ENCODE peak calls at places on chromosomes 6 and 20, in eight cellular contexts. E is PC-3, L is keratinocyte, R is ascending aorta, S is ovary, X is brain microvascular endothelial cell, Z is psoas muscle, O is endodermal cell. J is an unnamed sample.

GRCh38 chr20:63230800-63231268 is 4.9 kb upstream of the BIRC7 start:
- DNase-seq in E (peak; percentile 58), L (no peak), R (no peak), S (peak; percentile 39), X (peak; percentile 65), Z (peak; percentile 52), O (peak; percentile 92), J (no peak)

GRCh38 chr6:148758492-148758891 is 11.7 kb downstream of the UST start:
- DNase-seq in E (no peak), L (no peak), R (peak; percentile 78), S (no peak), X (no peak), Z (no peak), O (no peak), J (no peak)

GRCh38 chr20:3312940-3313656 is 74.1 kb upstream of the SLC4A11 start:
- DNase-seq in E (peak; percentile 9), L (no peak), R (no peak), S (no peak), X (peak; percentile 30), Z (no peak), O (no peak), J (no peak)

GRCh38 chr20:61976275-61976649 is 89.4 kb downstream of the TAF4 start:
- DNase-seq in E (no peak), L (no peak), R (no peak), S (no peak), X (no peak), Z (no peak), O (no peak), J (no peak)

GRCh38 chr20:1664911-1665310 is 7.3 kb upstream of the SIRPG start:
- DNase-seq in E (no peak), L (no peak), R (no peak), S (no peak), X (no peak), Z (no peak), O (no peak), J (peak; percentile 34)

GRCh38 chr6:27791182-27791939 is 120.8 kb downstream of the OR2B2 start:
- DNase-seq in E (peak; percentile 92), L (no peak), R (peak; percentile 84), S (peak; percentile 83), X (peak; percentile 88), Z (peak; percentile 46), O (peak; percentile 87), J (no peak)

GRCh38 chr6:36033935-36034334 is 6.3 kb downstream of the MAPK14 start:
- DNase-seq in E (peak; percentile 12), L (no peak), R (no peak), S (no peak), X (no peak), Z (no peak), O (no peak), J (peak; percentile 29)

GRCh38 chr6:68559052-68559451 is 76.0 kb upstream of the ADGRB3 start:
- DNase-seq in E (peak; percentile 6), L (no peak), R (no peak), S (no peak), X (no peak), Z (no peak), O (no peak), J (no peak)

GRCh38 chr20:15763344-15763743 is 809.9 kb downstream of the KIF16B start:
- DNase-seq in E (peak; percentile 87), L (no peak), R (no peak), S (no peak), X (peak; percentile 4), Z (no peak), O (no peak), J (no peak)

GRCh38 chr6:73451166-73452106 is 661 bp downstream of the CGAS start:
- DNase-seq in E (peak; percentile 35), L (no peak), R (peak; percentile 73), S (peak; percentile 42), X (peak; percentile 25), Z (peak; percentile 51), O (peak; percentile 63), J (peak; percentile 18)

GRCh38 chr20:25570148-25570530 is 15.2 kb downstream of the NINL start:
- DNase-seq in E (no peak), L (no peak), R (no peak), S (no peak), X (no peak), Z (no peak), O (no peak), J (no peak)

GRCh38 chr6:74606488-74607135 is 599.2 kb downstream of the COL12A1 start:
- DNase-seq in E (peak; percentile 79), L (no peak), R (peak; percentile 71), S (peak; percentile 22), X (peak; percentile 93), Z (no peak), O (no peak), J (no peak)

GRCh38 chr6:54813901-54814300 is 32.7 kb upstream of the FAM83B start:
- DNase-seq in E (no peak), L (no peak), R (no peak), S (no peak), X (no peak), Z (no peak), O (no peak), J (no peak)

GRCh38 chr20:34364013-34364382 is 925 bp downstream of the ITCH start:
- DNase-seq in E (peak; percentile 49), L (no peak), R (no peak), S (peak; percentile 21), X (peak; percentile 27), Z (no peak), O (no peak), J (no peak)

GRCh38 chr6:25874118-25874517 is at the start of gene SLC17A3:
- DNase-seq in E (no peak), L (no peak), R (no peak), S (no peak), X (no peak), Z (no peak), O (no peak), J (no peak)

GRCh38 chr6:87078983-87079616 is 15.8 kb downstream of the CGA start:
- DNase-seq in E (peak; percentile 60), L (peak; percentile 11), R (peak; percentile 73), S (peak; percentile 72), X (peak; percentile 74), Z (peak; percentile 31), O (peak; percentile 96), J (peak; percentile 4)

GRCh38 chr20:40668449-40669228 is 20.4 kb downstream of the MAFB start:
- DNase-seq in E (peak; percentile 29), L (no peak), R (no peak), S (no peak), X (peak; percentile 43), Z (no peak), O (peak; percentile 33), J (no peak)

GRCh38 chr6:168825226-168826077 is 384.5 kb downstream of the SMOC2 start:
- DNase-seq in E (no peak), L (no peak), R (no peak), S (no peak), X (no peak), Z (no peak), O (no peak), J (no peak)

GRCh38 chr6:100267002-100267401 is 197.7 kb downstream of the SIM1 start:
- DNase-seq in E (no peak), L (no peak), R (no peak), S (no peak), X (no peak), Z (no peak), O (no peak), J (no peak)

GRCh38 chr20:63848003-63848911 is 13.0 kb upstream of the ABHD16B start:
- DNase-seq in E (no peak), L (no peak), R (no peak), S (peak; percentile 46), X (no peak), Z (no peak), O (peak; percentile 68), J (no peak)

DNA sequence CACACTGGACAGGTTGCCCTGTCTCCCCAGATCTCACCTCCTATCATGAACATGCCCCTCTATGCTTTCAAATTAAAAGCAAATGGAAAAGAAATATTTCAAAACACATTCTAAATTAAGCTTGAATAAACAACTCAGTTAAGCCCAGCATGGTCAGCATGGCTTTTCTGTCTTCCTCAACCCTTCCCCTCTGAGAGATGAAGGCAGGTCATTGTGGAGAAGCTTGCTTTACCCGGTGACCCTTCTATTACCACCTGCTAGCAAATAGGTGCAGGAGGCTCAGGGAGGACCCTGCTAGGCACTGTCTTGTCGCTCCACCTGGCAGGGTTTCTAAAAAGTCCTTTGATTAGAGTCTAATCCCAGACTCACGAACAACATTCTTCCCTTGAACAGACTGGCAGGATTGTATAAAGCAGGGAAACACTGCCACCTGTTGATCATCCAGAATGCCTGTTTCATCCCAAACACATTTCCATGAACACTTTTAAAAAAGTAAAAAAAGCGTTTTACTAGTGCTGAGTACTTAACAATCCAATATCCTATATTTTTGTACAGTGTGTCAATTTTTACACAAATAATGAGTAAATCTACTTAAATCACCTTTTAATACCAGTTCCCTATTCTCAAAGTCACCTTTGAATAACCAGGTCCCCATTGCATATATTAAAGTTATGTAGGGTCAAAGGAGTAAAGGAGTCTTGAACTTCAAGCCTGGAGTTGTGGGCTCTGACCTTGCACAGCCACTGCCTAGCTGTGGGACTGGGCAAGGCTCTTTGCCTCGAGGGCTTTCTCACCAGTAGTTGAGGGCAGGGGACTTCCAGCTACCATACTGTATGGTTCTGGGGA is 75.5 kb downstream of the GPR6 start:
- DNase-seq in E (peak; percentile 46), L (no peak), R (no peak), S (peak; percentile 53), X (peak; percentile 40), Z (no peak), O (peak; percentile 72), J (no peak)
- TF ChIP-seq CTCF in E (peak; percentile 76), L (peak; percentile 67), R (peak; percentile 30), S (peak; percentile 58), X (peak; percentile 77), Z (peak; percentile 55), O (peak; percentile 94), J (peak; percentile 41)

GRCh38 chr20:48171626-48172025 is 386.3 kb upstream of the SULF2 start:
- DNase-seq in E (no peak), L (no peak), R (no peak), S (no peak), X (no peak), Z (no peak), O (peak; percentile 40), J (no peak)
- H3K27me3 ChIP-seq in E (no peaks in the 10 kb centered on the region), L (peaks cover 50% of the 10 kb centered on the region), R (no peaks in the 10 kb centered on the region), S (no peaks in the 10 kb centered on the region), X (peaks cover 13% of the 10 kb centered on the region), Z (no peaks in the 10 kb centered on the region), O (no peaks in the 10 kb centered on the region), J (no peaks in the 10 kb centered on the region)

GRCh38 chr20:4962257-4962855 is 39.0 kb downstream of the SLC23A2 start:
- DNase-seq in E (no peak), L (no peak), R (no peak), S (no peak), X (no peak), Z (no peak), O (no peak), J (peak; percentile 25)
- H3K27ac ChIP-seq in E (no peak overlapping the region), L (no peak overlapping the region), R (peak overlapping the region; percentile 27), S (no peak overlapping the region), X (peak overlapping the region; percentile 76), Z (no peak overlapping the region), O (no peak overlapping the region), J (peak overlapping the region; percentile 31)

DNA sequence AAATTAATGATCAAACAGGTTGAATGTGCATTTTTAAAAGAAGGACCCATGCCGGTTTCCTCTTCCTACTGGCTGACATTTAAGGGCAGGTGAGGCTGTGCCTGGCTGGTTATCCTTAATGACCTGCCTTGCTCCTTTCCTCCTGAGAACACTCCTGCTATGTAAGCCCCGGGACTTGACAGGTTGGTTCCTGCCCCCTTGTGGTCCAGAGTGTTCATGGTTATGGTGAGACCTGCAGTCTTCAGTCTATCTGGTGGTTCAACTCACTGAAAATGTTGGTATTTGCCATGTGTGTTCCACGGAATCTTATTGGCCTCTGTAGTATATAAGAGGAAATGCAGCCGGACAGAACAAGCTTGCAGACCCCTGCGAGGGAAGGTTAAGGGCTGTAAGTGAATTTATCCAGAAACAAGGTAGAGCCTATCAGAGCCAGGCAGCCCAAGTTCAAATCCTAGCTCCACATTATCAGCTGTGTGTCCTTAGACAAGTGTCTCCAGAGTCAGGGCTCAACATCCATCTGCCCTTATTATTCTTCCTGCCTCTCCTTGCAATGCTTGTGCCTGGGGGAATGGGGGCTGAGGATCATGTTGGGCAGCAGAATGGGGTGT is 5.2 kb upstream of the BPIFA3 start:
- DNase-seq in E (peak; percentile 69), L (peak; percentile 4), R (no peak), S (no peak), X (peak; percentile 34), Z (no peak), O (peak; percentile 92), J (no peak)
- TF ChIP-seq CTCF in E (peak; percentile 78), L (peak; percentile 63), R (no peak), S (no peak), X (peak; percentile 70), Z (no peak), O (peak; percentile 94), J (no peak)

J was measured in CD8-positive, alpha-beta T cell.